ENCODE peak calls at places on chromosomes 3 and 15, in six cellular contexts. O is H9, S is mesenchymal stem cell, Y is IMR-90, G is hepatocyte, Q is neural progenitor cell. X is an unnamed sample.
A peak's percentile ranks its signal among the peaks of the same experiment; 100 is the strongest.

GRCh38 chr15:100760357-100760903 is 119.2 kb upstream of the ALDH1A3 start:
- DNase-seq in S (peak; percentile 25), O (no peak), Y (no peak), Q (no peak), G (no peak), X (no peak)

GRCh38 chr3:38479431-38480092 is 16.6 kb upstream of the EXOG start:
- DNase-seq in G (peak; percentile 83), S (peak; percentile 65), Y (peak; percentile 62), O (peak; percentile 53), Q (peak; percentile 71), X (peak; percentile 60)

GRCh38 chr3:17581421-17582080 is 160.9 kb downstream of the TBC1D5 start:
- DNase-seq in Q (no peak), G (no peak), Y (peak; percentile 20), S (no peak), O (no peak), X (no peak)

GRCh38 chr15:67091073-67091965 is 25.9 kb downstream of the SMAD3 start:
- DNase-seq in S (peak; percentile 98), G (peak; percentile 73), Q (no peak), O (no peak), Y (peak; percentile 99), X (no peak)

GRCh38 chr3:145898487-145898886 is 262.5 kb downstream of the PLOD2 start:
- DNase-seq in Y (no peak), O (no peak), S (peak; percentile 17), G (no peak), Q (no peak), X (peak; percentile 8)

GRCh38 chr3:36730965-36731364 is 33.4 kb downstream of the DCLK3 start:
- DNase-seq in Y (no peak), O (no peak), S (no peak), G (peak; percentile 43), Q (no peak), X (no peak)

GRCh38 chr15:94080416-94080815 is 150.9 kb upstream of the MCTP2 start:
- DNase-seq in Y (no peak), O (peak; percentile 57), S (no peak), Q (no peak), G (no peak), X (peak; percentile 33)

GRCh38 chr3:33131328-33132018 is 17.7 kb downstream of the CRTAP start:
- DNase-seq in Q (peak; percentile 83), Y (peak; percentile 70), S (peak; percentile 67), G (peak; percentile 85), O (peak; percentile 74), X (peak; percentile 91)

GRCh38 chr15:31503256-31503655 is 176.6 kb downstream of the KLF13 start:
- DNase-seq in Y (no peak), Q (no peak), G (no peak), O (peak; percentile 8), S (no peak), X (no peak)

GRCh38 chr15:67140078-67140833 is 74.9 kb downstream of the SMAD3 start:
- DNase-seq in O (no peak), G (no peak), Q (no peak), S (no peak), Y (no peak), X (no peak)

GRCh38 chr15:101175396-101175795 is 76.5 kb downstream of the CHSY1 start:
- DNase-seq in O (no peak), Q (no peak), G (no peak), Y (no peak), S (no peak), X (no peak)

GRCh38 chr3:108036984-108037741 is 53.7 kb downstream of the CD47 start:
- DNase-seq in Y (peak; percentile 71), S (peak; percentile 58), Q (no peak), O (no peak), G (no peak), X (no peak)

GRCh38 chr3:168495251-168495650 is 399.5 kb upstream of the GOLIM4 start:
- DNase-seq in S (no peak), O (no peak), Q (no peak), Y (no peak), G (no peak), X (no peak)

GRCh38 chr3:20060924-20061323 is 20.7 kb downstream of the KAT2B start:
- DNase-seq in Y (peak; percentile 48), Q (no peak), G (no peak), S (peak; percentile 62), O (no peak), X (no peak)

GRCh38 chr15:63348392-63348791 is 33.3 kb downstream of the CA12 start:
- DNase-seq in Q (no peak), G (peak; percentile 35), Y (peak; percentile 63), O (no peak), S (peak; percentile 41), X (no peak)

GRCh38 chr3:43953814-43954241 is 263.1 kb downstream of the ABHD5 start:
- DNase-seq in Y (peak; percentile 24), S (peak; percentile 84), O (no peak), G (peak; percentile 51), Q (no peak), X (no peak)

GRCh38 chr3:48747703-48748102 is 30.7 kb upstream of the IP6K2 start:
- DNase-seq in G (no peak), S (no peak), O (no peak), Y (no peak), Q (no peak), X (no peak)

GRCh38 chr3:172595648-172596393 is 72.6 kb upstream of the TNFSF10 start:
- DNase-seq in S (peak; percentile 67), Q (peak; percentile 60), G (peak; percentile 76), Y (peak; percentile 40), O (no peak), X (peak; percentile 52)

GRCh38 chr15:79560384-79560783 is 128.2 kb downstream of the MINAR1 start:
- DNase-seq in G (no peak), O (no peak), Y (no peak), S (no peak), Q (no peak), X (no peak)

GRCh38 chr3:139941580-139941979 is 6.6 kb downstream of the CLSTN2 start:
- DNase-seq in O (no peak), Y (no peak), S (no peak), Q (no peak), G (no peak), X (no peak)

GRCh38 chr3:191244242-191244867 is 45.3 kb downstream of the OSTN start:
- DNase-seq in O (no peak), S (peak; percentile 28), G (no peak), Q (no peak), Y (peak; percentile 35), X (no peak)

GRCh38 chr3:36489106-36489505 is 108.8 kb downstream of the STAC start:
- DNase-seq in G (no peak), Q (no peak), Y (no peak), O (no peak), S (no peak), X (no peak)

GRCh38 chr3:193782280-193782654 is 189.3 kb downstream of the OPA1 start:
- DNase-seq in O (peak; percentile 60), Q (peak; percentile 53), Y (no peak), G (peak; percentile 79), S (peak; percentile 44), X (peak; percentile 98)
- H3K4me2 ChIP-seq in O (no peak overlapping the region), Q (peak overlapping the region; percentile 0), Y (no peak overlapping the region), G (peak overlapping the region; percentile 39), S (peak overlapping the region; percentile 4), X (no peak overlapping the region)

DNA sequence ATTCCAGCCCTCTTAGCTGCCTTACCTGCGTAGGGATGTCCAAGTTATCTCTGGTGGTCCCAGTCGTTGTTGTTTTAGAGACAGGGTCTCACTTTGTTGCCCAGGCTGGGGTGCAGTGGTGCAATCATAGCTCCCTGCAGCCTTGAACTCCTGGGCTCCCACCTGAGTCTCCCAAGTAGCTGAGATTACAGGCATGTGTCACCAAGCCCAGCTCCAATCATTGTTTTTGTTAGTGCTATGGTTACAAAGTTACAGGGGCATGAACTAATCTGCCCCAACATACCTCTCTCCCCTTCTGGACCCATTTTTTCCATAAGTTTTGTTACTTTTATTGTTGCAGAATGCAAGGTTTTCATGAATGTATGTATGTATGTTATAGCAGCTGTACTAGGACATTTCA is 54.7 kb downstream of the CTDSPL2 start:
- DNase-seq in G (no peak), S (peak; percentile 9), Y (peak; percentile 8), O (no peak), Q (no peak), X (peak; percentile 44)
- H3K4me2 ChIP-seq in G (no peak overlapping the region), S (no peak overlapping the region), Y (no peak overlapping the region), O (no peak overlapping the region), Q (no peak overlapping the region), X (no peak overlapping the region)

GRCh38 chr3:135926664-135927063 is 38.9 kb upstream of the PPP2R3A start:
- DNase-seq in S (no peak), Y (no peak), Q (no peak), G (no peak), O (no peak), X (no peak)

GRCh38 chr3:135927170-135927569 is 38.4 kb upstream of the PPP2R3A start:
- DNase-seq in Y (peak; percentile 48), G (no peak), Q (no peak), S (no peak), O (no peak), X (no peak)

GRCh38 chr3:135924506-135924905 is 41.0 kb upstream of the PPP2R3A start:
- DNase-seq in G (no peak), Y (no peak), S (no peak), Q (no peak), O (no peak), X (no peak)

GRCh38 chr3:135930243-135930642 is 35.3 kb upstream of the PPP2R3A start:
- DNase-seq in S (no peak), O (no peak), Y (no peak), Q (no peak), G (no peak), X (no peak)

DNA sequence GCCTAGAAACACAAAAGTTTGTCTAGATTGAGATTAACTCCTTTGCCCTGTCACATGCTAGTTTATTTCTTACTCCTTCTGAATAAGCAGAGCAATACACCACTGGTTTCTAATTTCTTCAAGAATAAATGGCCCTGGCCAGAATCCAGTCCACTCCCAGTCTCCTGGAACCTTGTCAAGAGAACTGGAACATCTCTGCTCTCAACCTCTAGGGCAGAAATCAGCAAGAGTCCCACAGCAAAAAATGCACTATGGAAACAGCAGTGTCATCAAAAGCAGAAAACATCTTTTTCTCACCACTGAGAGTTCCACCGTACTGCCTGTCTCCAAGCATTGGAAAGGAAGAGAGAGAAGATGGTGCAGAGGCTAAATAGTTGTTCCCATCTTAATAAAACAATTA is 35.9 kb upstream of the PPP2R3A start:
- DNase-seq in Q (no peak), O (no peak), Y (peak; percentile 46), G (peak; percentile 38), S (peak; percentile 26), X (no peak)
- H3K4me2 ChIP-seq in Q (no peak overlapping the region), O (no peak overlapping the region), Y (no peak overlapping the region), G (no peak overlapping the region), S (no peak overlapping the region), X (no peak overlapping the region)

GRCh38 chr3:129485681-129486056 is 42.8 kb upstream of the RHO start:
- DNase-seq in Y (peak; percentile 94), O (no peak), Q (no peak), G (no peak), S (peak; percentile 93), X (peak; percentile 56)
- H3K4me2 ChIP-seq in Y (no peak overlapping the region), O (no peak overlapping the region), Q (peak overlapping the region; percentile 48), G (no peak overlapping the region), S (no peak overlapping the region), X (no peak overlapping the region)